ENCODE peak calls at places on chromosomes 3 and 15, in ten cellular contexts. B is adrenal gland, I is IMR-90, S is ovary, G is heart left ventricle, T is GM12865, D is cardiac muscle cell, U is WERI-Rb-1, A is epithelial cell of proximal tubule, C is lower lobe of right lung. X is an unnamed sample.

GRCh38 chr15:41917767-41918430 is 24.0 kb upstream of the SPTBN5 start:
- DNase-seq in B (peak; percentile 69), I (peak; percentile 84), S (peak; percentile 37), G (no peak), T (no peak), D (no peak), U (no peak), A (no peak), C (no peak), X (no peak)

GRCh38 chr3:101179637-101180036 is 140.7 kb downstream of the IMPG2 start:
- DNase-seq in B (no peak), I (peak; percentile 59), S (no peak), G (no peak), T (no peak), D (no peak), U (no peak), A (peak; percentile 31), C (no peak), X (no peak)

GRCh38 chr3:179949869-179950268 is 86.9 kb downstream of the PEX5L start:
- DNase-seq in B (no peak), I (no peak), S (no peak), G (no peak), T (no peak), D (no peak), U (no peak), A (no peak), C (no peak), X (no peak)

GRCh38 chr15:90388462-90389182 is 580 bp downstream of the IQGAP1 start:
- DNase-seq in B (peak; percentile 76), I (peak; percentile 41), S (peak; percentile 73), G (peak; percentile 64), T (peak; percentile 66), D (peak; percentile 55), U (peak; percentile 46), A (no peak), C (peak; percentile 87), X (peak; percentile 76)

GRCh38 chr15:67173015-67173414 is 81.4 kb downstream of the AAGAB start:
- DNase-seq in B (no peak), I (no peak), S (peak; percentile 23), G (no peak), T (no peak), D (no peak), U (no peak), A (no peak), C (no peak), X (no peak)

GRCh38 chr3:109713288-109713687 is 375.9 kb upstream of the DPPA4 start:
- DNase-seq in B (no peak), I (no peak), S (no peak), G (no peak), T (no peak), D (no peak), U (no peak), A (no peak), C (no peak), X (no peak)

GRCh38 chr3:32359766-32360513 is 31.7 kb upstream of the CMTM7 start:
- DNase-seq in B (no peak), I (no peak), S (no peak), G (no peak), T (no peak), D (no peak), U (peak; percentile 45), A (no peak), C (no peak), X (no peak)

GRCh38 chr3:120471643-120472042 is 20.9 kb upstream of the FSTL1 start:
- DNase-seq in B (no peak), I (peak; percentile 68), S (no peak), G (no peak), T (no peak), D (no peak), U (no peak), A (no peak), C (no peak), X (no peak)

GRCh38 chr3:8576841-8577553 is 67.6 kb downstream of the SSUH2 start:
- DNase-seq in B (no peak), I (peak; percentile 95), S (no peak), G (no peak), T (no peak), D (no peak), U (no peak), A (no peak), C (no peak), X (no peak)

GRCh38 chr3:177731644-177732268 is 534.5 kb upstream of the TBL1XR1 start:
- DNase-seq in B (no peak), I (peak; percentile 88), S (no peak), G (no peak), T (no peak), D (no peak), U (no peak), A (no peak), C (no peak), X (no peak)

GRCh38 chr15:65981837-65982696 is 112.8 kb downstream of the RAB11A start:
- DNase-seq in B (no peak), I (no peak), S (no peak), G (no peak), T (peak; percentile 41), D (peak; percentile 65), U (peak; percentile 61), A (no peak), C (peak; percentile 56), X (peak; percentile 70)
- TF ChIP-seq CTCF in B (no peak), I (no peak), S (no peak), G (no peak), T (peak; percentile 46), D (peak; percentile 8), U (peak; percentile 69), A (peak; percentile 25), C (no peak), X (peak; percentile 66)

GRCh38 chr3:36876181-36876936 is 68.5 kb downstream of the TRANK1 start:
- DNase-seq in B (no peak), I (no peak), S (no peak), G (no peak), T (peak; percentile 90), D (no peak), U (no peak), A (no peak), C (no peak), X (peak; percentile 66)
- H3K4me3 ChIP-seq in B (no peak overlapping the region), I (no peak overlapping the region), S (no peak overlapping the region), G (no peak overlapping the region), T (peak overlapping the region; percentile 10), D (no peak overlapping the region), U (no peak overlapping the region), A (no peak overlapping the region), C (no peak overlapping the region), X (no peak overlapping the region)

GRCh38 chr3:65689436-65689835 is 349.3 kb downstream of the MAGI1 start:
- DNase-seq in B (no peak), I (no peak), S (no peak), G (no peak), T (no peak), D (peak; percentile 8), U (no peak), A (no peak), C (no peak), X (no peak)
- TF ChIP-seq CTCF in B (no peak), I (no peak), S (no peak), G (no peak), T (no peak), D (no peak), U (no peak), A (peak; percentile 14), C (no peak), X (no peak)

GRCh38 chr3:194142156-194142910 is 6.4 kb downstream of the HES1 start:
- DNase-seq in B (no peak), I (no peak), S (peak; percentile 51), G (no peak), T (no peak), D (peak; percentile 52), U (no peak), A (no peak), C (no peak), X (no peak)
- H3K4me3 ChIP-seq in B (no peak overlapping the region), I (no peak overlapping the region), S (peak overlapping the region; percentile 33), G (peak overlapping the region; percentile 54), T (no peak overlapping the region), D (no peak overlapping the region), U (no peak overlapping the region), A (no peak overlapping the region), C (peak overlapping the region; percentile 45), X (no peak overlapping the region)

GRCh38 chr15:85312925-85313324 is 67.5 kb upstream of the AKAP13 start:
- DNase-seq in B (no peak), I (peak; percentile 53), S (no peak), G (no peak), T (no peak), D (no peak), U (no peak), A (peak; percentile 51), C (no peak), X (no peak)
- TF ChIP-seq CTCF in B (no peak), I (peak; percentile 27), S (no peak), G (no peak), T (peak; percentile 10), D (peak; percentile 48), U (no peak), A (peak; percentile 48), C (no peak), X (peak; percentile 38)

GRCh38 chr3:37032961-37033360 is 39.6 kb downstream of the MLH1 start:
- DNase-seq in B (no peak), I (peak; percentile 14), S (peak; percentile 46), G (peak; percentile 62), T (no peak), D (no peak), U (no peak), A (no peak), C (no peak), X (no peak)
- H3K4me3 ChIP-seq in B (no peak overlapping the region), I (no peak overlapping the region), S (no peak overlapping the region), G (peak overlapping the region; percentile 3), T (no peak overlapping the region), D (no peak overlapping the region), U (no peak overlapping the region), A (no peak overlapping the region), C (no peak overlapping the region), X (no peak overlapping the region)

DNA sequence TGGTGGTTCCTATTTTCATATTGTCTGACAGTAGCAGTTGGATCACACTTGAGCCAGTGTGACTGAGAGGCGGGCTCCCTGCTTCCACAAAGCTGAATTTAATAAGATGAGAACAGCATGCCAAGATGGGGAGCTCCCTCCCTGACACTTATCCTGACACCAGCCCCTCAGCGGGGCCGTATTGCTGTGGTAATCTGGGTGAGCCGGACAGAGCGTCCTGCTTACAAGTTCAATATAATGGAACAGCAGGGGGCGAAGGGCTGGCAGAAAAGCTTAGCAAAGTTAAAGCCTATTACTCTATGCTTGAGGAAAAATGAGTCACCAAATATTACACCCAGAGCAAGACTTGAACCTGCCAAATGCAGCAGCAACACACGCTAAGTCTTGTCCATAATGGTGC is 163.9 kb upstream of the CMC1 start:
- DNase-seq in B (no peak), I (peak; percentile 5), S (no peak), G (no peak), T (no peak), D (no peak), U (peak; percentile 91), A (no peak), C (no peak), X (no peak)
- TF ChIP-seq CTCF in B (no peak), I (no peak), S (no peak), G (peak; percentile 30), T (no peak), D (peak; percentile 37), U (no peak), A (peak; percentile 32), C (peak; percentile 19), X (no peak)